ENCODE peak calls at places on chromosomes 11 and 22, in five cellular contexts. P, R, Z, L and B are unnamed samples. For H3K9me3, the result is how much of the 10 kb centered on the place peaks cover.

GRCh38 chr11:61923166-61924015 is 6.0 kb upstream of the RAB3IL1 start:
- DNase-seq in P (peak), R (no peak), Z (no peak), L (peak), B (no peak)

GRCh38 chr11:2077061-2077802 is 62.0 kb downstream of the IGF2 start:
- DNase-seq in P (no peak), R (peak), Z (no peak), L (no peak), B (no peak)

GRCh38 chr11:128324531-128325141 is 262.7 kb downstream of the ETS1 start:
- DNase-seq in P (no peak), R (no peak), Z (no peak), L (no peak), B (peak)

GRCh38 chr22:46652930-46653331 is 32.7 kb downstream of the GRAMD4 start:
- DNase-seq in P (no peak), R (no peak), Z (no peak), L (no peak), B (no peak)

GRCh38 chr22:36238348-36239149 is 778 bp downstream of the APOL2 start:
- DNase-seq in P (peak), R (no peak), Z (no peak), L (peak), B (no peak)

GRCh38 chr11:65498042-65498726 is 661 bp upstream of the MALAT1 start:
- DNase-seq in P (peak), R (peak), Z (no peak), L (peak), B (peak)

GRCh38 chr11:117562111-117562510 is 234.5 kb downstream of the CEP164 start:
- DNase-seq in P (no peak), R (no peak), Z (no peak), L (no peak), B (no peak)

GRCh38 chr11:12219732-12220131 is 109.3 kb downstream of the MICAL2 start:
- DNase-seq in P (no peak), R (no peak), Z (no peak), L (no peak), B (no peak)

GRCh38 chr11:11985016-11985715 is 23.3 kb downstream of the DKK3 start:
- DNase-seq in P (peak), R (peak), Z (no peak), L (no peak), B (no peak)

GRCh38 chr11:63629426-63629825 is 15.2 kb upstream of the PLAAT3 start:
- DNase-seq in P (no peak), R (no peak), Z (no peak), L (no peak), B (no peak)

GRCh38 chr11:76155455-76156232 is 50.7 kb downstream of the WNT11 start:
- DNase-seq in P (no peak), R (no peak), Z (no peak), L (peak), B (no peak)

GRCh38 chr11:73257342-73258103 is 14.6 kb upstream of the P2RY6 start:
- DNase-seq in P (peak), R (peak), Z (peak), L (no peak), B (no peak)

GRCh38 chr11:12746593-12747097 is 72.4 kb downstream of the TEAD1 start:
- DNase-seq in P (no peak), R (peak), Z (peak), L (peak), B (no peak)

GRCh38 chr11:112453601-112454577 is 193.2 kb upstream of the PLET1 start:
- DNase-seq in P (peak), R (no peak), Z (peak), L (peak), B (peak)

GRCh38 chr11:67642490-67643120 is 3.0 kb upstream of the TBX10 start:
- DNase-seq in P (no peak), R (no peak), Z (no peak), L (no peak), B (no peak)

GRCh38 chr11:122308286-122308685 is 192.3 kb upstream of the BLID start:
- DNase-seq in P (no peak), R (no peak), Z (no peak), L (no peak), B (no peak)

GRCh38 chr11:36141595-36141994 is 147.6 kb downstream of the COMMD9 start:
- DNase-seq in P (no peak), R (no peak), Z (no peak), L (no peak), B (no peak)

GRCh38 chr11:44334356-44335004 is 24.5 kb upstream of the ALX4 start:
- DNase-seq in P (no peak), R (no peak), Z (no peak), L (no peak), B (no peak)

GRCh38 chr11:67631427-67631826 is 1.7 kb upstream of the NUDT8 start:
- DNase-seq in P (no peak), R (no peak), Z (peak), L (no peak), B (no peak)

GRCh38 chr11:13135385-13136271 is 126.5 kb downstream of the RASSF10 start:
- DNase-seq in P (no peak), R (no peak), Z (no peak), L (no peak), B (no peak)

GRCh38 chr11:93329936-93330445 is 551 bp upstream of the DEUP1 start:
- DNase-seq in P (peak), R (no peak), Z (no peak), L (peak), B (no peak)

GRCh38 chr22:36301384-36301828 is 48.5 kb downstream of the APOL1 start:
- DNase-seq in P (peak), R (peak), Z (peak), L (peak), B (peak)

GRCh38 chr22:20013382-20013871 is 3.2 kb downstream of the ARVCF start:
- DNase-seq in P (peak), R (no peak), Z (peak), L (peak), B (no peak)

GRCh38 chr11:75461136-75461535 is 28.1 kb upstream of the KLHL35 start:
- DNase-seq in P (peak), R (no peak), Z (peak), L (no peak), B (no peak)

GRCh38 chr11:55826919-55827318 is at the start of gene OR5L2:
- DNase-seq in P (no peak), R (no peak), Z (no peak), L (no peak), B (no peak)

GRCh38 chr11:110198031-110198729 is 98.2 kb downstream of the RDX start:
- DNase-seq in P (peak), R (no peak), Z (no peak), L (no peak), B (no peak)

GRCh38 chr11:502288-503178 is 4.5 kb downstream of the RNH1 start:
- DNase-seq in P (no peak), R (no peak), Z (no peak), L (no peak), B (no peak)
- H3K4me3 ChIP-seq in P (no peak), R (no peak), Z (peak), L (no peak), B (no peak)

GRCh38 chr11:31870609-31871309 is 59.6 kb upstream of the PAX6 start:
- DNase-seq in P (peak), R (peak), Z (peak), L (peak), B (no peak)
- H3K9me3 ChIP-seq in P (under half), R (under half), Z (under half), L (under half), B (under half)

DNA sequence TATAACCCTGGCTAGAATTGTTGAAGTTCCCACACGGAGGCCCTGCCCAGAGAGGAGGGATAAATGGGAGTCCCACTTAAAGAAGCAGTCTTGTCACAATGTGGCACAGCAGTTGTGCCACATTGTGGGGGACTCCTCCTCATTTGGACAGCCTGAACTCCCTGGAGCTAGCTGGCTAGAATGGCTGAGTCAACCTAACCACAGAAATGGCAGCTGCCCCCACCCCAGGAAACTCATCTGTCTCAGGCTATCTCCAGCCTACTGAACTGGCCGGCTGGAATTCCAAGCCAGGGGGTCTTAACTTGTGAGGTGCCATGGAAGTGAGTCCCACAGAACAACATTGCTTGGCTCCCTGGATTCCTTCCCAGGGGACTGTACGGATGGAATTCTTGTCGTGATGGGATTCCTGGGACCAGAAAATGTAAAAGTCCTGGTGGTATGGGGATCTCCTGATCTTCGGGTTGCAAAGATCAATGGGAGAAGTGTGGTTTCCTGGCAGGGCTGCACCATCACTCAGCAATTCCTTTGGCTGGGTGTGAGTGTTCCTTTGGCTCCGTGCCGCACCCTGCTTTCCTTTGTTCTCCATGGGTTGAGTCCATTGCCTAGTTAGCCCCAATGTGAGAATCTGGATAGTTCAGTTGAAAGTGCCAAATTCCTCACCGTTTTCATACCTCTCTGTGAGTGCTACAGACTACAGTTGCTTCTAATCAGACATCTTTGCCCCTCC is 791.2 kb upstream of the FAT3 start:
- DNase-seq in P (no peak), R (no peak), Z (no peak), L (no peak), B (no peak)
- H3K27ac ChIP-seq in P (no peak), R (no peak), Z (no peak), L (no peak), B (no peak)

DNA sequence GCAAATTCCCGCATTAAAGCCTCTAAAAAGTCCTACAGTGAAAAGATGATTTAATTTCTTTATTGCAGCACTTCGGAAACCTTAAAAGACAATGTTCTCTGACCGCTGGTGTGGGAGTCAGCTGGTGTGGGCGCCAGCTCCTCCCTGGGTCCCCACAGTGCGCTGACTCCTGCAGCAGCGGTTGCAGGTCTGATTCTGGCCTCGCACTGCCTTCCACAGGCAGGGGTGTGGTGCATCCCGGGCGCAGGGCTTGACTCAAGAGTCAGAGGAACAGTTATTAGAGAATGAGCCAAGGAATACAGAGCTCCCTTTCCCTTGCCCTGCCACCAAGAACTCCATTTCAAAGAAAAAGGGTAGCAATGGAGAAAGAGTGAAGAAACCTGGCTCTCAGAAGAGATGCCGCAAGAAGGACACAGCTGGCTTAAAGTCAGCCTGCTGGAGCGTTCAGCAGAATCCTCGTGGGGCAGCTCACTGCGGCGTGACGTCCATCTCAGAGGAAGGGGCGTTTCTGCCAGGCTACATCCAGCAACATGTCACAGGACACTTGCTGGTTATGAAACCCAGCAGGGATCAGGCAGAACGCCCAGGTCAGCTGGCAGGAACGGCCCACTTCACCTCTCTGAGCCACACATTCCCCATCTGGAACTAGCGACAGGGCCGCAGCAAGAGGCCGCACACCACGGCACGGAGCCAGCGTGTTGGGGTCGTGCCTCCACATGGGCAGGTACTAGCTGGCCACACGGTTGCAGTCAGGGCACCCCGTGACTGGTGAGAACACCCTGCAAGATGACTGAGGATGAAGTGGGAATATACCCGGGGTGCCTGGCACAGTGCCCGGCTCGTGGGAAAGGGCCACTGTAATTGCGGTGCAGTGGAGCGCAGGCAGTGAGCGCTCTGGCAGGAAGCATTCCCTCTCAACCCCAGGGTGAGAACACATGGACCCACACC is 18.1 kb upstream of the EFCAB6 start:
- DNase-seq in P (no peak), R (no peak), Z (peak), L (no peak), B (no peak)
- H3K4me3 ChIP-seq in P (no peak), R (no peak), Z (no peak), L (no peak), B (no peak)

GRCh38 chr11:58741127-58741526 is 9.4 kb upstream of the GLYAT start:
- DNase-seq in P (no peak), R (no peak), Z (no peak), L (no peak), B (no peak)
- H3K9me3 ChIP-seq in P (under half), R (under half), Z (under half), L (under half), B (under half)

DNA sequence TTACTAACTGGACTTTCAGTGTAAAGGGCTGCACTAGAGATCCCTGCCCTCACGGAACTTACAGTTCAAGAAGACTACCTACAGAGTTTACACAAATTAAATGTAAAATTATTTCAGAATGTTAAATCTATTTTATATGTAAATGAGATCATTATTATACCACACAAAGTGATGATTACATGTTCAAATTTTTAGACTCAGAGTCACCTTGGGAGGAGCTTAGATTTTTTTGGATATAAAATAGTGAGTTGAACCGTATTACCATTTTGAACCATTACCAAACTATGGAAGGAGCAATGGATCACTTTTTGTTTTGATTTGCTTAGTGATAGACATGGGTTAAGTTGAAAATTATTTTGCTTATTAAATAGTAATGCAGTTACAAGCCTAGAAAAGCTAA is 1.6 kb downstream of the IPO7 start:
- DNase-seq in P (no peak), R (no peak), Z (no peak), L (no peak), B (no peak)
- H3K27ac ChIP-seq in P (peak), R (peak), Z (peak), L (peak), B (no peak)

DNA sequence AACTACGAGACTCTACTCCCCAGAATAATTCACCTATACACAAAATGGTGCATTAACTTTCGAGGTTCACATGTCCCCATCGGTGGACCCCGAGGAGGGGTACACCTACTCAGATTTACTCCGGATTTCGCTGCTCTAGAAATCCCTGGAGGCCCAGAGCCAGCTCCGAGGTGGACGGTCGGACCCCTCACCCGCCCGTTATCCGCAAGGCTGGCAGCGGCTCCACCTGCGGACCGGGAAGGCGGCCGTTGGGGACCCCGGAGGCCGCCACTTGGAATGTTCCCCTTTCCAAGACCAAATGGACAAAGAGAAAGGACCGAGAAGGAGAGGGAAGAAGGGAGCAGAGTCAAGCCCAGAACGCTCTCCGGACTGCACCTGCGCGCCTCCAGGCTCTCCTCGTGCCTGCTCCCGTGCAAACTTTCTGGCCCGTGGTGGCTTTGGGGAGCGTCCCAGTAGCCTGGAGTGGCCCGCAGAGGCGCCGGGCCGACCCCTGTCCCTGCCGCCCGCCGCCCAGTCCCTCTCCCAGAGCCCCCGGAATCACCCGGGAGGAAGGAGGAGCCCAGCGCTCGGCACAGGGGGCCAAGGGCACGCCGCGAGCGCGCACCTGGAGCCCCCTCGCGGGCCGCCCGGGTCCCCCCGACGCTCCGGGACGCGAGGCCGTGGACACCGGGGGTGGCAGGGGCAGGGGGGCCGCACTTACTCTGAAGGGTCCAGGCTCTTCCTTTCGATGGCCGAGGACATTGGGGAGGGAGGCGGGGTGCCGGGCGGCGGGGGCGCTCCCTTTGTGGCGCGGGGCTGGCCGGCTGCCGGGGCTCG is 23.0 kb downstream of the LMO2 start:
- DNase-seq in P (no peak), R (no peak), Z (no peak), L (no peak), B (no peak)
- H3K4me3 ChIP-seq in P (no peak), R (no peak), Z (peak), L (peak), B (no peak)

GRCh38 chr22:48899523-48900326 is 927.9 kb downstream of the BRD1 start:
- DNase-seq in P (peak), R (no peak), Z (no peak), L (no peak), B (no peak)
- H3K9me3 ChIP-seq in P (under half), R (under half), Z (under half), L (under half), B (under half)

DNA sequence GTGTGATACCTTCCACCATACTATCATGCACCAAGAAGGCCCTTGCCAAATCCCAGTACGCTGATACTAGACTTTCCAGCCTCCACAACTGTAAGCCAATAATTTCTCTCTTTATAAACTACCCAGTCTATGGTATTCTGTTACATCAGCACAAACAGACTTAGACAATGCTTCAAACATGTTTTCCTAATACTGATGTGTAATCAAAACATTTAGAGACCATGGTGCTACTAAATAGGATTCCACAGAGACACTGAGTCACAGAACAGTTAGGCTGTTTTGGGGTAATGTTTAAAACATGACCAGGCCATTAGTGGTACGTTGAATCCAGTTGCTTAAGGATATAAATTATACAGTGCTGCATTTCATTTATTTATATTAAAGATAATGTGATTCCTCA is 103.7 kb downstream of the PICALM start:
- DNase-seq in P (no peak), R (no peak), Z (no peak), L (no peak), B (no peak)
- H3K27ac ChIP-seq in P (no peak), R (no peak), Z (no peak), L (no peak), B (no peak)